ENCODE peak calls at places on chromosomes 12 and 14, in seven cellular contexts. J is RWPE2, O is A549, D is cardiac fibroblast, Y is AG09309, T is lower lobe of right lung, N is cardiac muscle cell. K is an unnamed sample.

GRCh38 chr12:112837629-112838191 is 46.2 kb downstream of the RPH3A start:
- DNase-seq in T (no peak), J (no peak), N (no peak), Y (peak; percentile 7), O (peak; percentile 54), D (peak; percentile 29), K (no peak)

GRCh38 chr12:28258998-28259397 is 68.7 kb downstream of the CCDC91 start:
- DNase-seq in N (no peak), Y (no peak), D (no peak), O (no peak), T (no peak), J (no peak), K (no peak)

GRCh38 chr14:62081012-62081612 is 318.9 kb downstream of the SNAPC1 start:
- DNase-seq in D (no peak), J (no peak), Y (no peak), T (no peak), N (no peak), O (no peak), K (no peak)

GRCh38 chr12:1630081-1630826 is 1.2 kb downstream of the WNT5B start:
- DNase-seq in Y (no peak), D (peak; percentile 40), J (no peak), T (peak; percentile 60), O (peak; percentile 37), N (peak; percentile 47), K (no peak)

GRCh38 chr12:124428136-124428791 is 133.4 kb downstream of the RFLNA start:
- DNase-seq in N (no peak), T (no peak), O (no peak), Y (no peak), J (no peak), D (peak; percentile 73), K (peak; percentile 26)

GRCh38 chr14:75875958-75876357 is 105.8 kb downstream of the TGFB3 start:
- DNase-seq in Y (no peak), J (no peak), N (no peak), T (no peak), D (no peak), O (no peak), K (no peak)

GRCh38 chr14:101028971-101029667 is 125.6 kb upstream of the RTL1 start:
- DNase-seq in D (no peak), O (no peak), J (peak; percentile 36), N (no peak), T (no peak), Y (no peak), K (no peak)

GRCh38 chr14:90193925-90194324 is 62.4 kb upstream of the PSMC1 start:
- DNase-seq in D (no peak), N (no peak), O (no peak), J (no peak), Y (no peak), T (no peak), K (no peak)

GRCh38 chr12:121806556-121807308 is 2.9 kb downstream of the SETD1B start:
- DNase-seq in Y (no peak), D (peak; percentile 36), T (no peak), N (peak; percentile 63), O (no peak), J (no peak), K (no peak)

GRCh38 chr12:77682488-77682887 is 148.2 kb upstream of the NAV3 start:
- DNase-seq in T (no peak), O (no peak), N (no peak), J (no peak), D (no peak), Y (no peak), K (no peak)

GRCh38 chr14:95137164-95137803 is 20.0 kb downstream of the DICER1 start:
- DNase-seq in T (no peak), O (no peak), Y (no peak), D (no peak), J (no peak), N (no peak), K (no peak)

GRCh38 chr12:103884316-103884715 is 43.3 kb upstream of the NT5DC3 start:
- DNase-seq in O (no peak), N (peak; percentile 47), Y (peak; percentile 45), D (peak; percentile 85), J (no peak), T (no peak), K (no peak)

GRCh38 chr14:57963071-57963470 is 97.2 kb upstream of the SLC35F4 start:
- DNase-seq in T (no peak), J (no peak), N (no peak), O (no peak), D (no peak), Y (no peak), K (no peak)

GRCh38 chr12:26402648-26403047 is 207.3 kb downstream of the SSPN start:
- DNase-seq in T (no peak), J (no peak), O (no peak), Y (no peak), N (no peak), D (no peak), K (no peak)

GRCh38 chr14:58693048-58693447 is 55.3 kb downstream of the DACT1 start:
- DNase-seq in O (no peak), D (no peak), N (no peak), T (no peak), Y (no peak), J (no peak), K (no peak)

GRCh38 chr12:113208041-113208934 is 13.0 kb upstream of the TPCN1 start:
- DNase-seq in N (no peak), O (no peak), D (peak; percentile 57), T (no peak), J (no peak), Y (no peak), K (no peak)

GRCh38 chr12:113325938-113326337 is 9.0 kb downstream of the SLC8B1 start:
- DNase-seq in O (no peak), T (no peak), D (peak; percentile 91), Y (peak; percentile 35), J (no peak), N (no peak), K (no peak)

GRCh38 chr12:104243971-104244370 is 28.4 kb downstream of the TXNRD1 start:
- DNase-seq in N (no peak), Y (no peak), O (no peak), T (no peak), D (no peak), J (no peak), K (no peak)

GRCh38 chr12:2574536-2574935 is 220.2 kb upstream of the FKBP4 start:
- DNase-seq in Y (no peak), D (no peak), O (no peak), T (no peak), J (no peak), N (no peak), K (no peak)

GRCh38 chr12:82757611-82758010 is 70.9 kb downstream of the TMTC2 start:
- DNase-seq in T (no peak), O (no peak), J (no peak), D (peak; percentile 18), Y (no peak), N (no peak), K (no peak)
- H3K4me3 ChIP-seq in T (no peak overlapping the region), O (no peak overlapping the region), J (no peak overlapping the region), D (no peak overlapping the region), Y (no peak overlapping the region), N (no peak overlapping the region), K (no peak overlapping the region)

DNA sequence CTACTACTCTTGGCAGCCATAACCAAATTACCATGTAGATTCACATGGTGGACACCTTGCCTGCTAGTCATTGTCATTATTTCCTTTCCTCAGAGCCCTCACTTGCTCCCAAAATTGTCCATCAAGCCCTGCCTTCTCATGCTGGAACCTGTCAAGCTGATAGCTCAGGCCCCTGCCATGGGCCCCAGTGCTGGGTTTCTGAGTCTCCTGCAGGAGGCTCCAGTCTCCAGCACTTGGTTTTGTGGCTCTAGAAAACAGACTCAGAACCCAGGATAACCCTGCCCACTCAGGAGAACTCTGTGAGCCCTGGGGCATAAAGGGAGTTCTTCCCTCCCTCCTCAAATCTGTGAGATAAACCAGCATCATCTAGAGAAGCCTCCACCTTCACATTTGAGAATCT is 10.8 kb downstream of the KRT71 start:
- DNase-seq in N (no peak), O (no peak), T (no peak), J (peak; percentile 34), Y (no peak), D (no peak), K (no peak)
- TF ChIP-seq CTCF in N (no peak), O (no peak), T (no peak), J (no peak), Y (no peak), D (no peak), K (no peak)

DNA sequence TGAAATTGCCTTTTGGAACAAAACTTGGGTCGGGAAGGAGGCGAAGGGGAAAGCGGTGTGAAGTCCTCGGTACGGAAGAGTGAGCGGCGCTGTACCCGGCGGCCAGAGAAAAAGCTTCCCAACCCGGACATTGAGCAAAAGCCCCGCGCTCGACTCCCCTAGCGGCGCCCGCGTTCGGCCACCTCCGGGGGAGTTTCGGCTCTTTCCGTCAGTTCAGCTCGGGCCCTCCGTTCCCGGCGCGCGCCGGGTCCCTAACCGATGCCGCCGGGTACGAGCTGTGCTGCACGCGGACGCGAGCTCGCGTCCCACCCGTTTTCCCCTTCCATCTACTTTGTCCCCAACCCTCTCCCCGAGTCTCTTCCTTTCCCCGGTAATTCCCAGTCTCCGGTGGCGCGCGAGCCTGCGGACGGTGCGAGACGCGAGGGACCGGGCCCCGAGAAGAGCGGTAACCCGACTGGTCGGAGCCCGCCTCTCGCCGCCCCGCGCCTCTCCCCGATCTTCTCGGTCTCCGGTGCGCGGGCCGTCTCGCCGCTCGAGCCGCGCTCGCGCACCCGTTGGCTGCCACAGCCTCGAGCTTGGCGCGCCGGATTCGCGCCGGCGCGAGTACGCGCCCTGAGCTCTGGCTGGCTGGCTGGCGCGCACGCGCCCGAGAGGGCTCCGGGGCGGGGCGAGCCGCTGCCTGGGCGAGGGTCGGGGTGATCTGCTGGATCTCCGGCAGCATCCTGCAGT is 446 bp upstream of the SPATS2 start:
- DNase-seq in D (peak; percentile 97), T (peak; percentile 89), N (peak; percentile 98), J (peak; percentile 96), O (peak; percentile 95), Y (peak; percentile 61), K (peak; percentile 33)
- H3K4me3 ChIP-seq in D (peak overlapping the region; percentile 71), T (peak overlapping the region; percentile 79), N (peak overlapping the region; percentile 85), J (peak overlapping the region; percentile 71), O (peak overlapping the region; percentile 86), Y (peak overlapping the region; percentile 94), K (peak overlapping the region; percentile 87)

GRCh38 chr12:34625116-34625515 is 602.8 kb downstream of the ALG10 start:
- DNase-seq in T (no peak), Y (no peak), D (no peak), J (no peak), N (no peak), O (no peak), K (no peak)
- TF ChIP-seq CTCF in T (peak; percentile 19), Y (peak; percentile 14), D (peak; percentile 18), J (peak; percentile 41), N (no peak), O (peak; percentile 53), K (no peak)

GRCh38 chr12:108618079-108618952 is 15.4 kb downstream of the SELPLG start:
- DNase-seq in D (peak; percentile 91), J (no peak), N (peak; percentile 91), Y (peak; percentile 73), O (peak; percentile 90), T (peak; percentile 88), K (peak; percentile 17)

GRCh38 chr12:108615918-108616317 is 17.8 kb downstream of the SELPLG start:
- DNase-seq in D (no peak), Y (no peak), T (no peak), J (no peak), N (no peak), O (no peak), K (no peak)

GRCh38 chr12:108616359-108616758 is 17.3 kb downstream of the SELPLG start:
- DNase-seq in O (no peak), N (no peak), D (no peak), J (no peak), T (no peak), Y (no peak), K (no peak)

GRCh38 chr12:108619369-108620160 is 14.1 kb downstream of the SELPLG start:
- DNase-seq in N (no peak), O (no peak), Y (no peak), T (no peak), D (no peak), J (no peak), K (no peak)

GRCh38 chr12:108616941-108617858 is 16.5 kb downstream of the SELPLG start:
- DNase-seq in D (no peak), J (no peak), O (peak; percentile 48), N (no peak), T (peak; percentile 64), Y (no peak), K (no peak)
- H3K4me3 ChIP-seq in D (no peak overlapping the region), J (no peak overlapping the region), O (no peak overlapping the region), N (no peak overlapping the region), T (no peak overlapping the region), Y (no peak overlapping the region), K (no peak overlapping the region)